ENCODE peak calls at places on chromosomes 1 and 21, in five cellular contexts. U is activated CD4-positive, alpha-beta T cell treated with anti-CD3 and anti-CD28 coated beads, Interleukin-2, amount 50 U/mL, for 1 hour; S is lower leg skin; O is stimulated activated CD4-positive, alpha-beta T cell treated with anti-CD3 and anti-CD28 coated beads, Interleukin-2, amount 100 ng/mL, for 48 hours; B is iPS DF 6.9. X is an unnamed sample.

GRCh38 chr1:193183019-193183643 is 3.3 kb downstream of the B3GALT2 start:
- DNase-seq in U (no peak), O (no peak), S (no peak), B (no peak), X (peak)

GRCh38 chr1:94095112-94095637 is 25.8 kb downstream of the ABCA4 start:
- DNase-seq in B (no peak), S (peak), U (no peak), O (no peak), X (no peak)

GRCh38 chr1:219416598-219417238 is 196.2 kb downstream of the ZC3H11B start:
- DNase-seq in S (peak), B (peak), O (peak), U (peak), X (peak)

GRCh38 chr21:45072166-45072962 is 2.0 kb upstream of the ADARB1 start:
- DNase-seq in B (no peak), O (no peak), S (no peak), U (no peak), X (no peak)

GRCh38 chr1:170819781-170820180 is 115.6 kb upstream of the MROH9 start:
- DNase-seq in U (no peak), S (no peak), B (no peak), O (no peak), X (no peak)

GRCh38 chr1:27556435-27556780 is 47.5 kb downstream of the AHDC1 start:
- DNase-seq in O (no peak), S (no peak), U (no peak), B (no peak), X (no peak)

GRCh38 chr21:28867401-28867800 is 125.3 kb downstream of the LTN1 start:
- DNase-seq in O (no peak), S (no peak), U (no peak), B (no peak), X (no peak)

GRCh38 chr1:225441314-225442119 is 13.7 kb upstream of the LBR start:
- DNase-seq in U (no peak), O (no peak), B (no peak), S (no peak), X (peak)

GRCh38 chr1:109240158-109241152 is 8.9 kb upstream of the CELSR2 start:
- DNase-seq in B (no peak), U (no peak), S (peak), O (no peak), X (peak)

GRCh38 chr1:70487910-70488665 is 77.0 kb downstream of the CTH start:
- DNase-seq in O (no peak), B (peak), S (no peak), U (no peak), X (peak)

GRCh38 chr1:167196185-167196584 is 24.5 kb upstream of the POU2F1 start:
- DNase-seq in U (no peak), S (no peak), B (no peak), O (no peak), X (no peak)

GRCh38 chr21:35323947-35324346 is 274.8 kb upstream of the RUNX1 start:
- DNase-seq in O (no peak), U (no peak), S (peak), B (no peak), X (no peak)

GRCh38 chr1:234737915-234738314 is 127.9 kb upstream of the IRF2BP2 start:
- DNase-seq in S (no peak), B (no peak), O (no peak), U (no peak), X (no peak)

GRCh38 chr1:71621785-71622184 is 541.0 kb upstream of the ZRANB2 start:
- DNase-seq in S (no peak), U (no peak), B (no peak), O (no peak), X (no peak)

GRCh38 chr21:44932366-44933181 is 7.3 kb upstream of the SLX9 start:
- DNase-seq in B (no peak), O (no peak), U (peak), S (no peak), X (no peak)

GRCh38 chr1:101526813-101527212 is 290.0 kb downstream of the S1PR1 start:
- DNase-seq in U (no peak), O (no peak), B (no peak), S (no peak), X (no peak)

GRCh38 chr1:150579955-150580642 is 689 bp upstream of the MCL1 start:
- DNase-seq in S (no peak), O (no peak), B (no peak), U (no peak), X (no peak)

GRCh38 chr1:161739865-161740566 is 9.6 kb upstream of the DUSP12 start:
- DNase-seq in U (no peak), B (no peak), S (peak), O (no peak), X (no peak)

GRCh38 chr21:32212116-32212515 is 66.7 kb downstream of the MIS18A start:
- DNase-seq in O (no peak), S (no peak), U (no peak), B (no peak), X (no peak)

X was measured in MM.1S.